ENCODE peak calls at places on chromosome 2, in five cellular contexts. N is ovary, L is A549, S is adrenal gland, W is HCT116. M is an unnamed sample. For H3K4me1, the result is how much of the 10 kb centered on the place peaks cover.

GRCh38 chr2:156803243-156803642 is 367.1 kb downstream of the GPD2 start:
- DNase-seq in L (no peak), W (no peak), S (no peak), N (no peak), M (no peak)

GRCh38 chr2:200689115-200689514 is 103.3 kb downstream of the AOX1 start:
- DNase-seq in L (no peak), W (no peak), S (no peak), N (no peak), M (peak)

GRCh38 chr2:36677995-36678605 is 18.4 kb upstream of the VIT start:
- DNase-seq in L (no peak), N (no peak), W (no peak), S (no peak), M (no peak)

GRCh38 chr2:28543316-28544068 is 47.6 kb downstream of the PLB1 start:
- DNase-seq in N (no peak), S (no peak), W (no peak), L (no peak), M (no peak)

GRCh38 chr2:62724886-62725711 is 19.6 kb downstream of the EHBP1 start:
- DNase-seq in L (peak), N (no peak), W (peak), S (peak), M (no peak)

GRCh38 chr2:48414980-48415764 is 114.8 kb upstream of the STON1 start:
- DNase-seq in W (no peak), L (no peak), N (no peak), S (no peak), M (no peak)

GRCh38 chr2:100884145-100884621 is 64.2 kb downstream of the NPAS2 start:
- DNase-seq in N (no peak), W (no peak), S (no peak), L (no peak), M (no peak)

GRCh38 chr2:157107877-157108276 is 149.6 kb upstream of the GALNT5 start:
- DNase-seq in N (no peak), S (no peak), W (no peak), L (peak), M (no peak)

GRCh38 chr2:98478861-98479770 is 34.5 kb downstream of the INPP4A start:
- DNase-seq in L (no peak), S (no peak), W (no peak), N (no peak), M (no peak)

GRCh38 chr2:120253021-120253882 is 600 bp downstream of the RALB start:
- DNase-seq in N (peak), W (no peak), S (peak), L (peak), M (peak)

GRCh38 chr2:25606892-25607291 is 66.5 kb downstream of the DTNB start:
- DNase-seq in S (no peak), L (peak), N (no peak), W (no peak), M (no peak)

GRCh38 chr2:45862843-45863242 is 211.4 kb downstream of the PRKCE start:
- DNase-seq in S (no peak), N (no peak), L (no peak), W (no peak), M (no peak)

GRCh38 chr2:9463698-9464034 is 10.7 kb upstream of the IAH1 start:
- DNase-seq in W (no peak), L (no peak), S (no peak), N (no peak), M (no peak)

GRCh38 chr2:63444565-63445288 is 143.6 kb downstream of the WDPCP start:
- DNase-seq in W (no peak), S (no peak), N (no peak), L (no peak), M (no peak)

GRCh38 chr2:127675335-127676261 is at the start of gene LIMS2:
- DNase-seq in N (peak), W (no peak), S (peak), L (peak), M (no peak)

GRCh38 chr2:34096552-34097171 is 497.6 kb upstream of the FAM98A start:
- DNase-seq in S (peak), L (peak), N (no peak), W (peak), M (no peak)

GRCh38 chr2:144081272-144081671 is 438.6 kb downstream of the ZEB2 start:
- DNase-seq in S (no peak), W (no peak), L (no peak), N (no peak), M (no peak)

GRCh38 chr2:66984864-66985263 is 412.3 kb upstream of the ETAA1 start:
- DNase-seq in S (no peak), N (no peak), L (no peak), W (no peak), M (no peak)

GRCh38 chr2:10889741-10890215 is 22.0 kb upstream of the KCNF1 start:
- DNase-seq in L (no peak), S (no peak), N (no peak), W (no peak), M (no peak)

GRCh38 chr2:232260075-232260474 is 118.5 kb upstream of the ALPP start:
- DNase-seq in S (peak), N (no peak), L (no peak), W (no peak), M (no peak)

GRCh38 chr2:73233932-73234832 is at the start of gene CCT7:
- DNase-seq in N (peak), W (peak), L (peak), S (peak), M (peak)

GRCh38 chr2:182503886-182504285 is 77.0 kb upstream of the PDE1A start:
- DNase-seq in N (no peak), W (no peak), L (no peak), S (no peak), M (no peak)

GRCh38 chr2:224466315-224466714 is 64.4 kb upstream of the FAM124B start:
- DNase-seq in S (no peak), L (no peak), N (no peak), W (no peak), M (no peak)

GRCh38 chr2:221571391-221572179 is 519 bp downstream of the EPHA4 start:
- DNase-seq in N (peak), L (no peak), W (no peak), S (peak), M (no peak)

GRCh38 chr2:145546091-145546490 is 1026.2 kb upstream of the ZEB2 start:
- DNase-seq in W (peak), N (no peak), L (peak), S (no peak), M (no peak)
- TF ChIP-seq CTCF in W (peak), N (no peak), L (no peak), S (no peak), M (no peak)

DNA sequence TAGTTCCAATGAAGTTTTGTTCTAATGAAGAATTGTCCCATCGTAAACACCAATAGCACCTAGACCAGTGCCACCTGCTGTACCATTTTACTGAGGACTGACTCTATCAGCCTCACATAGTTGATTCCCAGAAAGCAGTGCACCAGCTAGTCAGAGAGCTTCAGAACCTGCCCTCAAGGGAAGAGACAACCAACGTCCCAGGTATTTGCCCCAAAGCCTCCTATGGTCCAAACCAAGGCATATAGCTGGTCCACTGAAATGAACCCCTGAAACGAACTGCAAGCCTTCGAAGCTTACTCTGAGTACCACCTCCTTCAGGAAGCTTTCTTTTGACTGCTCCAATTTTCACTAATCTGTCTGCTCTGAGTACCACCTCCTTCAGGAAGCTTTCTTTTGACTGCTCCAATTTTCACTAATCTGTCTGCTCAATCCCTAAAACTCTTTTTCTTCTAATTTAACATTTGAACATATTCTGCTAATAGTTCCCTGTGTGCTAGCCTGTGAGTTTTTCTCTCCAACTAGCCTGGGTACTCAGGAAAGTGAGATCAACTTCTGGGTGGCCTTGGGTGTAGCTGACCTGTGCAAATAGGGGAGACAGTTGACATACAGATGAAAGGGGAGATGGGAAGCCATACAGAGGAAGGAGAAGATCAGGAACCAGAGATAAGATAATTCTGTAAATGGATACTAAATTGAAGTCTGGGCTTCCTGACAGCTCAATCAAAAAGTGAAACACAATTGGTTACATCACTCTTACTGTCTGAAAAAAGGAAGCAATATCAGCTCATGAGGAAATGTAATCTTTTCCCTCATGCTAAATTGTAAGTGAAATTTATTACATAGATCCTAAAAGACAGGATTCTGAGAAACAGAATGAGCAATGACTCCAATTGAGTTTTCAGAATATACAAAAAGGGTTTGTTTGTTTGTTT is 33.5 kb upstream of the EML4 start:
- DNase-seq in N (no peak), L (peak), S (no peak), W (no peak), M (no peak)
- H3K4me1 ChIP-seq in N (under half), L (half or more), S (under half), W (under half), M (under half)

GRCh38 chr2:2831656-2832055 is 500.6 kb upstream of the MYT1L start:
- DNase-seq in S (no peak), N (no peak), W (no peak), L (no peak), M (no peak)

GRCh38 chr2:2836343-2837070 is 505.4 kb upstream of the MYT1L start:
- DNase-seq in N (no peak), S (no peak), W (no peak), L (no peak), M (no peak)

GRCh38 chr2:2834530-2835254 is 503.6 kb upstream of the MYT1L start:
- DNase-seq in S (no peak), W (no peak), L (no peak), N (no peak), M (no peak)

GRCh38 chr2:2832657-2833056 is 501.6 kb upstream of the MYT1L start:
- DNase-seq in W (no peak), L (no peak), N (no peak), S (no peak), M (no peak)

DNA sequence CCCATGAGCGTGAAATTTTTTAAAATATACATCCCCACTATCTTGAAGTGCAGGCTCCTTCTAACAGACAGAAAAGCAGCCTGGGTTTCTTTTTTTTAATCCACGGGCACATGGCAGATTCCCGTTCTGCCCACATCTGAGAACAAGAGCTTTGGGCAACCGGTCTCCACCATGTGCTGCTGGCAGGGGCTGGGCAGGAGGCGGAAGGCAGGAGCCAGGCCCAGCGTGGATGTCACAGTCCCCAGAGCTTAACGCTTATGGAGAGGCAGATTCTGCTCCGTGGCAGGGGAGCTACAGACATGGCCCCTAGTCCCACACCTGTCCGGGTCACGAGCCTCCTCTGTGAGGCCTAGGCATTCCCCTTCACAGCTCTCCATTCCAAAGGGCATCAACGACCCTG is 503.0 kb upstream of the MYT1L start:
- DNase-seq in S (no peak), W (no peak), L (no peak), N (no peak), M (no peak)
- TF ChIP-seq POLR2A in S (no peak), W (no peak), L (no peak), N (no peak), M (no peak)

GRCh38 chr2:88303865-88304264 is 133.7 kb downstream of the THNSL2 start:
- DNase-seq in S (no peak), W (no peak), L (no peak), N (no peak), M (no peak)

GRCh38 chr2:88310787-88311186 is 140.6 kb downstream of the THNSL2 start:
- DNase-seq in N (no peak), S (no peak), W (no peak), L (no peak), M (no peak)

DNA sequence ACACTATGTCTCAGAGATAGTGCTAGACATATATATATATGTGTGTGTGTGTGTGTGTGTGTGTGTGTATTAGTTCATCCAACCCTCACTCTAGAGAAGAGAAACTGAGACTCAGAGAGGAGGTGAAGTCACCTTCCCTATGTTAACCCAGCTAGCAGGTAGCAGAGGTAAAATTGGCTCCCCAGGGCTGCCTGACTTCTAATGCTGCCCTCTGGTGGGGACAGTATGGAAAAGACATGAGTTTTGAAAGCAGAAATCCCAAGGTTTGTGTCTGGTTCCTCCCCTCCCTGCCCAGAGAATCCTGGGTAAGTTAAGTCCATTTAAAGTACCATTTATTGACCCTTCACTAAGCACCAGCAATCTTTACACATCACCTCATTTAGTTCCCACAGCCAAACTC is 137.7 kb downstream of the THNSL2 start:
- DNase-seq in N (no peak), S (peak), L (peak), W (peak), M (no peak)
- TF ChIP-seq CTCF in N (no peak), S (peak), L (peak), W (peak), M (no peak)

DNA sequence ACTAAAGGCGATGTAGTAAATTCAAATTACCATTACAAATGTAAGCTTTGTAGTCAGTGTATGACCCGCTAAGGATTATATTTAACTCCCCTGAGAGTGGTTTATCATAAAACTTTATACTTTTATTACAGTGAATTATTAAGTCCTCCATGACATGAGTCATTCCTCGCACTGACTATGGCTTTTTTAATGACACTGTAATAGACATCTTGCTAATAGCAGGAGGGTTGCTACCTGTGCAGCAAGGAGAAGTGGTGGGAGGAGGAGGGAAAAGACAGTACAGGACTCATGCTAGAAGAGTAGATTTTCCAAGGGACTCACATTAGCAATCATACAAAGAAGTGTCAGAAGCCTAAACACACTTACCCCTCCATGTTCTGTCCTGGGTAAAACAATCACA is 556.1 kb downstream of the BCL11A start:
- DNase-seq in W (no peak), N (no peak), L (no peak), S (no peak), M (no peak)
- H3K4me1 ChIP-seq in W (under half), N (under half), L (under half), S (under half), M (under half)

GRCh38 chr2:219279916-219280516 is 850 bp downstream of the DNAJB2 start:
- DNase-seq in S (peak), L (no peak), W (no peak), N (no peak), M (no peak)

GRCh38 chr2:219277703-219278654 is 1.2 kb upstream of the DNAJB2 start:
- DNase-seq in N (peak), W (peak), L (peak), S (peak), M (peak)

GRCh38 chr2:219278655-219279150 is 463 bp upstream of the DNAJB2 start:
- DNase-seq in S (no peak), N (no peak), W (no peak), L (no peak), M (no peak)

GRCh38 chr2:219280682-219281081 is 1.5 kb downstream of the DNAJB2 start:
- DNase-seq in N (no peak), L (no peak), S (no peak), W (no peak), M (no peak)

DNA sequence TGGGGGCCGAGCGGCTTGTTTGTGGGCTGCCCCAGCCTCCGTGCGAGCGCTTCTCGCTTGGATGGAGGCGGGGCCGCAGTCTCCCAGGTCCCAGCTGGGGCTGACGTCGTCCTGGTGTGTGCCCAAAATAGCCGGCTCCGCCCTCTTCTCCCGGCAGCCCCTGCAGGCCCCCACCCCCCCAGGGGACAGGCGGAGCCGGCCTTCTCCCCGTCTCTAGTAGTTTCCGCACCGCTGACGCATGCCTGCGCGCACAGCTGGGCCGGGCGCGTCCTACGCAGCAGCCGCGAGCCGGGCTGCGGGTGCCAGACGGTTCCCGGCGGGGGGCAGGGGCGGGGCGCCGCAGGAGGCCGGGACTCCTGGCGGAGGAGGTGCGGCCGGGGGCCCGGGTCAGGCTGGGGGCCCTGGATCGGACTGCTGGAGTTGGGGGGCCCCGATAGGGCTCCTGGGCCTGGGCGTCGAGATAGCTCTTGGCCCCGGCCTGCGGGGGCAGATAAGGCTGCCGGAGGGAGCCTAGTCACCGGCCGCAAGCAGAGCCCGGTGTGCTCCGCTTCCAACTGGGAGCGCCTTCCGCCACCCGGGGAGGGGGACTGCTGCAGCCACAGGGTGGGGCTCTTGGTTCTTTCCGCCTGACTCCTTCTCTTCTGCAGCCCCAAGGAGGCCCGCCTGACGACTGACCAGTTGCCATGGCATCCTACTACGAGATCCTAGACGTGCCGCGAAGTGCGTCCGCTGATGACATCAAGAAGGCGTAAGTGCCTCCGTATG is at the start of gene DNAJB2:
- DNase-seq in S (peak), W (peak), L (peak), N (peak), M (peak)
- TF ChIP-seq POLR2A in S (peak), W (no peak), L (peak), N (peak), M (peak)